ENCODE peak calls at places on chromosomes 12 and 14, in five cellular contexts. One of them, this sample, is unnamed. For H3K27me3, the result is how much of the 10 kb centered on the place peaks cover.

GRCh38 chr14:38350102-38350501 is 94.2 kb upstream of the CLEC14A start:
- DNase-seq in thoracic aorta: no peak
- DNase-seq in tibial artery: no peak
- DNase-seq in tibial nerve: no peak
- DNase-seq in BJ: no peak
- DNase-seq in this sample: no peak

GRCh38 chr12:14373202-14373601 is 7.7 kb downstream of the ATF7IP start:
- DNase-seq in thoracic aorta: no peak
- DNase-seq in tibial artery: no peak
- DNase-seq in tibial nerve: no peak
- DNase-seq in BJ: no peak
- DNase-seq in this sample: no peak

GRCh38 chr14:97723834-97724770 is 926.9 kb downstream of the VRK1 start:
- DNase-seq in thoracic aorta: no peak
- DNase-seq in tibial artery: no peak
- DNase-seq in tibial nerve: no peak
- DNase-seq in BJ: no peak
- DNase-seq in this sample: no peak

GRCh38 chr12:121796855-121797751 is 3.6 kb upstream of the RHOF start:
- DNase-seq in thoracic aorta: peak
- DNase-seq in tibial artery: peak
- DNase-seq in tibial nerve: peak
- DNase-seq in BJ: no peak
- DNase-seq in this sample: peak

GRCh38 chr14:81990312-81990761 is 456.7 kb upstream of the SEL1L start:
- DNase-seq in thoracic aorta: no peak
- DNase-seq in tibial artery: no peak
- DNase-seq in tibial nerve: peak
- DNase-seq in BJ: no peak
- DNase-seq in this sample: no peak

GRCh38 chr12:75908961-75909699 is 122.4 kb downstream of the PHLDA1 start:
- DNase-seq in thoracic aorta: peak
- DNase-seq in tibial artery: peak
- DNase-seq in tibial nerve: peak
- DNase-seq in BJ: peak
- DNase-seq in this sample: peak

GRCh38 chr14:101561145-101561896 is at the start of gene DIO3:
- DNase-seq in thoracic aorta: no peak
- DNase-seq in tibial artery: peak
- DNase-seq in tibial nerve: peak
- DNase-seq in BJ: no peak
- DNase-seq in this sample: peak

GRCh38 chr12:8532045-8532444 is 8.7 kb downstream of the CLEC4E start:
- DNase-seq in thoracic aorta: no peak
- DNase-seq in tibial artery: no peak
- DNase-seq in tibial nerve: no peak
- DNase-seq in BJ: no peak
- DNase-seq in this sample: no peak

GRCh38 chr14:76773188-76773885 is 12.1 kb downstream of the VASH1 start:
- DNase-seq in thoracic aorta: peak
- DNase-seq in tibial artery: peak
- DNase-seq in tibial nerve: peak
- DNase-seq in BJ: peak
- DNase-seq in this sample: peak

GRCh38 chr12:115440438-115440837 is 756.5 kb upstream of the TBX3 start:
- DNase-seq in thoracic aorta: no peak
- DNase-seq in tibial artery: no peak
- DNase-seq in tibial nerve: no peak
- DNase-seq in BJ: peak
- DNase-seq in this sample: peak

GRCh38 chr12:1800646-1801284 is 19.6 kb upstream of the LRTM2 start:
- DNase-seq in thoracic aorta: no peak
- DNase-seq in tibial artery: no peak
- DNase-seq in tibial nerve: no peak
- DNase-seq in BJ: no peak
- DNase-seq in this sample: peak

GRCh38 chr14:23421594-23421993 is 13.5 kb upstream of the MYH6 start:
- DNase-seq in thoracic aorta: no peak
- DNase-seq in tibial artery: no peak
- DNase-seq in tibial nerve: no peak
- DNase-seq in BJ: no peak
- DNase-seq in this sample: no peak

GRCh38 chr12:2960432-2960956 is 1.3 kb downstream of the TEAD4 start:
- DNase-seq in thoracic aorta: no peak
- DNase-seq in tibial artery: no peak
- DNase-seq in tibial nerve: no peak
- DNase-seq in BJ: no peak
- DNase-seq in this sample: no peak

GRCh38 chr12:121657305-121658008 is 12.0 kb downstream of the MORN3 start:
- DNase-seq in thoracic aorta: no peak
- DNase-seq in tibial artery: no peak
- DNase-seq in tibial nerve: no peak
- DNase-seq in BJ: no peak
- DNase-seq in this sample: no peak

GRCh38 chr12:75889214-75889613 is 142.4 kb downstream of the PHLDA1 start:
- DNase-seq in thoracic aorta: no peak
- DNase-seq in tibial artery: no peak
- DNase-seq in tibial nerve: no peak
- DNase-seq in BJ: no peak
- DNase-seq in this sample: no peak

GRCh38 chr12:52119398-52120254 is 40.1 kb downstream of the SMIM41 start:
- DNase-seq in thoracic aorta: no peak
- DNase-seq in tibial artery: no peak
- DNase-seq in tibial nerve: no peak
- DNase-seq in BJ: no peak
- DNase-seq in this sample: no peak

GRCh38 chr14:49999216-49999761 is 106.4 kb downstream of the ARF6 start:
- DNase-seq in thoracic aorta: peak
- DNase-seq in tibial artery: peak
- DNase-seq in tibial nerve: peak
- DNase-seq in BJ: no peak
- DNase-seq in this sample: peak

GRCh38 chr12:43676183-43676813 is 82.3 kb downstream of the PUS7L start:
- DNase-seq in thoracic aorta: no peak
- DNase-seq in tibial artery: no peak
- DNase-seq in tibial nerve: no peak
- DNase-seq in BJ: no peak
- DNase-seq in this sample: no peak

GRCh38 chr12:105221588-105222325 is 14.2 kb downstream of the APPL2 start:
- DNase-seq in thoracic aorta: no peak
- DNase-seq in tibial artery: no peak
- DNase-seq in tibial nerve: no peak
- DNase-seq in BJ: no peak
- DNase-seq in this sample: no peak

GRCh38 chr14:72715910-72716268 is 178.0 kb downstream of the DPF3 start:
- DNase-seq in thoracic aorta: no peak
- DNase-seq in tibial artery: no peak
- DNase-seq in tibial nerve: no peak
- DNase-seq in BJ: no peak
- DNase-seq in this sample: no peak

GRCh38 chr12:903055-903454 is 46.4 kb downstream of the RAD52 start:
- DNase-seq in thoracic aorta: no peak
- DNase-seq in tibial artery: no peak
- DNase-seq in tibial nerve: no peak
- DNase-seq in BJ: no peak
- DNase-seq in this sample: no peak

GRCh38 chr12:119153477-119154434 is 25.0 kb upstream of the HSPB8 start:
- DNase-seq in thoracic aorta: no peak
- DNase-seq in tibial artery: peak
- DNase-seq in tibial nerve: no peak
- DNase-seq in BJ: no peak
- DNase-seq in this sample: peak

GRCh38 chr12:642633-643477 is 20.4 kb downstream of the NINJ2 start:
- DNase-seq in thoracic aorta: no peak
- DNase-seq in tibial artery: peak
- DNase-seq in tibial nerve: peak
- DNase-seq in BJ: no peak
- DNase-seq in this sample: peak

GRCh38 chr12:56298828-56299227 is 1.3 kb downstream of the CS start:
- DNase-seq in thoracic aorta: no peak
- DNase-seq in tibial artery: no peak
- DNase-seq in tibial nerve: no peak
- DNase-seq in BJ: no peak
- DNase-seq in this sample: no peak

GRCh38 chr12:43826681-43827458 is 9.0 kb upstream of the TMEM117 start:
- DNase-seq in thoracic aorta: no peak
- DNase-seq in tibial artery: no peak
- DNase-seq in tibial nerve: no peak
- DNase-seq in BJ: no peak
- DNase-seq in this sample: no peak

GRCh38 chr14:102849522-102850379 is 72.5 kb downstream of the TRAF3 start:
- DNase-seq in thoracic aorta: no peak
- DNase-seq in tibial artery: no peak
- DNase-seq in tibial nerve: no peak
- DNase-seq in BJ: no peak
- DNase-seq in this sample: no peak

GRCh38 chr14:106691601-106692291 is 1165.4 kb downstream of the TMEM121 start:
- DNase-seq in thoracic aorta: no peak
- DNase-seq in tibial artery: no peak
- DNase-seq in tibial nerve: no peak
- DNase-seq in BJ: no peak
- DNase-seq in this sample: peak

GRCh38 chr14:95832012-95832411 is 44.6 kb upstream of the TUNAR start:
- DNase-seq in thoracic aorta: no peak
- DNase-seq in tibial artery: no peak
- DNase-seq in tibial nerve: no peak
- DNase-seq in BJ: no peak
- DNase-seq in this sample: no peak

DNA sequence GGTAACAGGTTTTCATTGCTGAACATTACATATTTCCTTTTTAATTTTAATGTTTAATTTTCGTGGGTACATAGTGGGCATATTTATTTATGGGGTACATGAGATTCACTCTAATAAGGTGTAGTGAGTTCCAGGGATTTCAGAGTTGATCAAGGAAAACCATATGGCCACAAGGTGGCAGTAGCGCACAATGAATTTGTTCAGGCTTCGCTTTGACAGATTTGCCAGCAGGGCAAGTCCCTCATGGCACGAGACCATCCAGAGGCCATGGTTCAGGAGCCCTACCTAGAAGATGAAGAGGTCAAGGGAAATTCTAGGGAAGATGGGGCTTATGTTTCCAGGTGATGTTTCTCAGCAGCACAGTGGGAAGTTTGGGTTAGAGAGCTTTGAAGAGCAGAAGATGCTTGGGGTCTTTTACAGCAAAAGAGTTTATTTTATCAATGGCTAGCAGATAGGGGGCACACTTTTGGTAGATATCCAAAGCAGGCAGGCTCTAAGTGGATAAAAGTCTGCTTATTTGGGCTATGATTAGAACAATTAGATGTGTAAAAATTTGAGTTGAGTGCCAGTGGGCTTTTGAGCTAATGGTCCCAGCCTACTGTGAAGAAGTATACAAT is 1004.4 kb downstream of the AACS start:
- DNase-seq in thoracic aorta: no peak
- DNase-seq in tibial artery: no peak
- DNase-seq in tibial nerve: no peak
- DNase-seq in BJ: no peak
- DNase-seq in this sample: no peak
- TF ChIP-seq CTCF in thoracic aorta: no peak
- TF ChIP-seq CTCF in tibial artery: no peak
- TF ChIP-seq CTCF in tibial nerve: no peak
- TF ChIP-seq CTCF in BJ: peak
- TF ChIP-seq CTCF in this sample: peak

GRCh38 chr12:129909051-129910020 is 5.5 kb upstream of the TMEM132D start:
- DNase-seq in thoracic aorta: no peak
- DNase-seq in tibial artery: no peak
- DNase-seq in tibial nerve: no peak
- DNase-seq in BJ: no peak
- DNase-seq in this sample: no peak
- H3K27me3 ChIP-seq in thoracic aorta: under half
- H3K27me3 ChIP-seq in tibial artery: under half
- H3K27me3 ChIP-seq in tibial nerve: under half
- H3K27me3 ChIP-seq in BJ: under half
- H3K27me3 ChIP-seq in this sample: under half

GRCh38 chr12:31236998-31237637 is 88.8 kb downstream of the SINHCAF start:
- DNase-seq in thoracic aorta: no peak
- DNase-seq in tibial artery: no peak
- DNase-seq in tibial nerve: no peak
- DNase-seq in BJ: no peak
- DNase-seq in this sample: no peak

GRCh38 chr12:31235868-31236395 is 90.0 kb downstream of the SINHCAF start:
- DNase-seq in thoracic aorta: no peak
- DNase-seq in tibial artery: no peak
- DNase-seq in tibial nerve: no peak
- DNase-seq in BJ: no peak
- DNase-seq in this sample: no peak

GRCh38 chr12:31234053-31234835 is 91.7 kb downstream of the SINHCAF start:
- DNase-seq in thoracic aorta: no peak
- DNase-seq in tibial artery: no peak
- DNase-seq in tibial nerve: no peak
- DNase-seq in BJ: no peak
- DNase-seq in this sample: no peak

GRCh38 chr12:31234955-31235867 is 90.7 kb downstream of the SINHCAF start:
- DNase-seq in thoracic aorta: no peak
- DNase-seq in tibial artery: no peak
- DNase-seq in tibial nerve: no peak
- DNase-seq in BJ: no peak
- DNase-seq in this sample: no peak

DNA sequence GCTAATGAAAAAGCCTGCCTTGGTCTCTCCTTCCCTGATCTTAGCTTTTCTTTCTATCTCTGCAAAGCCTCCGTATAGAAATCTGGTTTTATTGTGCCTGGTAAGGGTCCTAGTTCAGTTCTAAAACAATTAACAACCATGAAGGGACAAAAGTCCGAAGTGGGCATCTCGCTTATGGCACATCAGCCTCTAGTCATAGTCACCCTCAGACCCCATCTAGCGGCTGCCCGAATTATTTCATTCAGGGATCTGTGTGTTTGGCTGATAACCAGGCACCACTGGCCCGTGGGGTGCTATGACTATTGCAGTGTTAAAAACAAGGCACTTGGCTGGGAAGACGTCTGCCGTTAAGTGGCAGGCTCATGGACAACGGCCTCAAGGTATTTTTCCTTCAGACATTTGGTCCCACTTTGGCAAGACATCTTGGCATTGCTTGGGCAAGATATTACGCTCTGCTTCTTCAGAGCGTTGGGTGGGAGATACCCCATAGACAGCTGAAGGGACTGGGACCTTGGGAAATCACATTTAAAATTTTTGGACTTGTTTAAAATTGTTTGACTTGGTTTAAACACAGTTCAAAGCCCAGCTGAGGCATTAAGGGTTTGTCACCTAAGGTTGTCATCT is 87.1 kb downstream of the SINHCAF start:
- DNase-seq in thoracic aorta: peak
- DNase-seq in tibial artery: peak
- DNase-seq in tibial nerve: peak
- DNase-seq in BJ: no peak
- DNase-seq in this sample: no peak
- TF ChIP-seq CTCF in thoracic aorta: peak
- TF ChIP-seq CTCF in tibial artery: peak
- TF ChIP-seq CTCF in tibial nerve: peak
- TF ChIP-seq CTCF in BJ: peak
- TF ChIP-seq CTCF in this sample: peak

DNA sequence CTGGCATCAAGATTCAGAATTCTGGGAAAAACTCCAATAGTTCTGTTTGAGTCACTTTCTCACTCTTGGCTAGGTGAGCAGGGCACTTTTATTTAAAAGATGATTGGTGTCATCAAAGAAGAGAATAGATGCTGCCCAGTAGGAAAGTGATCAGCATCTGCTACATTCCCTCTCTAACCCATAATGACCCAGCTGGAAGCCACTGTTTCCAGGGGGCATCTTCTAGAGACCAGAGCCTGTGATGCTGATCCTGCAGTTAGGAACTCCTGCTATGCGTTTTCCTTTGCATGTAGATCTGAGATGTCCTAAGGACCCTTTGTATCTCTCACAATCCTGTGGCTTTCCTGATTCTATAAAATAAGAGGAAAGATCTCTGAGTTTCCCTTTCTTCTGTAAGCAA is 79.9 kb upstream of the TMTC1 start:
- DNase-seq in thoracic aorta: no peak
- DNase-seq in tibial artery: no peak
- DNase-seq in tibial nerve: no peak
- DNase-seq in BJ: no peak
- DNase-seq in this sample: no peak
- H3K27me3 ChIP-seq in thoracic aorta: under half
- H3K27me3 ChIP-seq in tibial artery: under half
- H3K27me3 ChIP-seq in tibial nerve: under half
- H3K27me3 ChIP-seq in BJ: under half
- H3K27me3 ChIP-seq in this sample: under half